ENCODE peak calls at places on chromosome 1, in six cellular contexts. A is coronary artery, E is heart right ventricle, Z is heart left ventricle, N is Caco-2, M is GM10248. X is an unnamed sample.

GRCh38 chr1:25922633-25923567 is 16.7 kb upstream of the STMN1 start:
- DNase-seq in N (peak), A (peak), M (peak), Z (peak), E (peak), X (peak)

GRCh38 chr1:208531003-208531750 is 287.0 kb upstream of the PLXNA2 start:
- DNase-seq in Z (no peak), E (no peak), N (no peak), A (no peak), M (no peak), X (no peak)

GRCh38 chr1:70319750-70320149 is 34.8 kb downstream of the ANKRD13C start:
- DNase-seq in Z (no peak), E (no peak), A (no peak), M (no peak), N (no peak), X (no peak)

GRCh38 chr1:43396059-43396458 is 6.4 kb downstream of the SZT2 start:
- DNase-seq in E (no peak), N (no peak), A (no peak), M (no peak), Z (no peak), X (no peak)

GRCh38 chr1:221851341-221851740 is 109.5 kb upstream of the DUSP10 start:
- DNase-seq in N (no peak), M (no peak), E (no peak), Z (no peak), A (no peak), X (no peak)

GRCh38 chr1:47578026-47578861 is 140.4 kb downstream of the FOXD2 start:
- DNase-seq in A (peak), Z (peak), M (no peak), N (peak), E (peak), X (peak)

GRCh38 chr1:1080951-1081310 is 6.8 kb upstream of the RNF223 start:
- DNase-seq in A (no peak), N (peak), M (no peak), Z (no peak), E (peak), X (peak)

GRCh38 chr1:47196622-47197021 is 6.8 kb upstream of the PDZK1IP1 start:
- DNase-seq in N (peak), M (no peak), A (no peak), Z (no peak), E (no peak), X (no peak)

GRCh38 chr1:1826356-1827088 is 48.3 kb upstream of the NADK start:
- DNase-seq in A (no peak), N (no peak), Z (no peak), M (no peak), E (no peak), X (no peak)

GRCh38 chr1:118481091-118481490 is 296.1 kb upstream of the SPAG17 start:
- DNase-seq in N (peak), M (no peak), A (no peak), E (no peak), Z (no peak), X (no peak)

GRCh38 chr1:59638172-59638800 is 176.5 kb upstream of the HOOK1 start:
- DNase-seq in E (peak), A (no peak), Z (no peak), M (no peak), N (peak), X (no peak)

GRCh38 chr1:74717626-74718025 is 15.2 kb downstream of the CRYZ start:
- DNase-seq in Z (no peak), N (no peak), M (no peak), A (no peak), E (no peak), X (no peak)

GRCh38 chr1:232676307-232676706 is 46.4 kb upstream of the SIPA1L2 start:
- DNase-seq in M (no peak), N (no peak), Z (no peak), A (no peak), E (no peak), X (no peak)

GRCh38 chr1:6172549-6172948 is 7.6 kb downstream of the CHD5 start:
- DNase-seq in Z (no peak), E (no peak), N (no peak), A (no peak), M (no peak), X (no peak)

GRCh38 chr1:6423321-6423999 is 1.1 kb upstream of the ESPN start:
- DNase-seq in N (peak), E (no peak), M (peak), A (no peak), Z (no peak), X (peak)

GRCh38 chr1:200899451-200899915 is 4.8 kb downstream of the INAVA start:
- DNase-seq in N (no peak), Z (no peak), A (no peak), M (no peak), E (no peak), X (no peak)

GRCh38 chr1:233635765-233636502 is 22.0 kb downstream of the KCNK1 start:
- DNase-seq in E (no peak), M (no peak), Z (no peak), N (no peak), A (no peak), X (no peak)

GRCh38 chr1:65265296-65266271 is 43.8 kb upstream of the DNAJC6 start:
- DNase-seq in A (no peak), N (peak), M (peak), Z (peak), E (peak), X (peak)

GRCh38 chr1:40782371-40782956 is 1.1 kb upstream of the KCNQ4 start:
- DNase-seq in M (no peak), E (peak), N (no peak), A (no peak), Z (peak), X (no peak)

GRCh38 chr1:119778886-119779560 is 10.3 kb upstream of the HMGCS2 start:
- DNase-seq in Z (no peak), E (no peak), N (no peak), M (no peak), A (no peak), X (no peak)

GRCh38 chr1:216281757-216282156 is 141.5 kb downstream of the USH2A start:
- DNase-seq in A (no peak), E (no peak), Z (no peak), N (no peak), M (no peak), X (no peak)

GRCh38 chr1:237542525-237543418 is 347.9 kb downstream of the ZP4 start:
- DNase-seq in Z (no peak), N (no peak), E (no peak), M (no peak), A (no peak), X (no peak)

GRCh38 chr1:165566091-165566490 is 22.3 kb downstream of the LRRC52 start:
- DNase-seq in A (no peak), M (no peak), Z (no peak), N (no peak), E (no peak), X (no peak)

GRCh38 chr1:67308136-67308535 is 463 bp downstream of the IL12RB2 start:
- DNase-seq in M (no peak), E (no peak), N (no peak), A (no peak), Z (no peak), X (no peak)

GRCh38 chr1:86990826-86991225 is 76.4 kb downstream of the HS2ST1 start:
- DNase-seq in E (no peak), M (no peak), N (no peak), A (no peak), Z (no peak), X (no peak)

GRCh38 chr1:6519935-6520621 is 28.6 kb upstream of the PLEKHG5 start:
- DNase-seq in N (no peak), E (no peak), Z (no peak), M (no peak), A (no peak), X (no peak)

GRCh38 chr1:39957299-39958020 is 2.5 kb downstream of the MFSD2A start:
- DNase-seq in Z (no peak), E (no peak), M (no peak), N (no peak), A (no peak), X (peak)

DNA sequence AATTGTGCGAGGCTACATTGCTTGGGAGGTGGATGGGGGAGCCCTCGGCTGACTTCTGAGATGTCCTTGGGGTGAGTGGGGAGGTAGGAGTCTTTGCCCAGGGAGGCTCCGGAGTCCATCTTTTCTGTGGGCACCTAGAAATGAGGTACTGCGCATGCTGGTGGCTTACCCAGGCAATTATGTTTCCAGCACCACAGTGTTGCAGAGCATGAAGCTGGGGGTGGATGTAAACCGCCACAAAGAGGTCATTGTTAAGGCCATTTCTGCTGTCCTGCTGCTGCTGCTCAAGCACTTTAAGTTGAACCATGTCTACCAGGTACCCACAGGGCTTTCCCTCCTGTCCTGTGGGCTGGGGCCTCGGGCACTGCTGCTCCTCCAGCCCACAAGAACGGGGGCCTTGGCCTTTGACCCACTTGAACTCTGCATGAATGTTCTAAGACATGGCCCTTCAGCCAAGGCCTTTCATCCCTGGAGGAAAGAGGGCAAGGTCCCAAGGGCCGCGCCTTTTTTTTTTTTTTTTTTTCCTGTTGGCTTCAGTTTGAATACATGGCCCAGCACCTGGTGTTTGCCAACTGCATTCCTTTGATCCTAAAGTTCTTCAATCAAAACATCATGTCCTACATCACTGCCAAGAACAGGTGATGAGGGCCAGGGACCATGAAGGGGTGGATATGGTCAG is 14.6 kb downstream of the STRIP1 start:
- DNase-seq in E (no peak), A (no peak), N (peak), M (no peak), Z (no peak), X (no peak)
- TF ChIP-seq CTCF in E (no peak), A (no peak), N (no peak), M (no peak), Z (no peak), X (no peak)

DNA sequence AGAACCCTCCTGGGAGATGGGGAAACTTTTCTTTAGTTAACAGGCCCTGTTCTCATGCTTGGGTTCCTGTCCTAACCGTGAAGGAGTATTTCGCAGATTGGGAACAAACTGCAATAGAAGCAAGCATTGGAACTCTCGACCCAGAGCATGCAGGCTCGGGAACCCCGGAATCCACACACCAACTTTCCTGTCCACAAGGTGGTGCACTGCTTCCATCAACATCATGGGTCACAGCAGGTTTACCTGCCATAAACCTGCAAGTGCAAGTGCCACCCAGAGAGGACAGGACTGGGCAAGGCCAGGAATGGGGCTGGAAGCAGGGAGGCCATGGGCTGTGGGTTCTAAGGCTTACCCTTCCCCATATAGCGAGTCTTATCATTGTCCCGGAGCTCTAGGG is 6.9 kb downstream of the ENO1 start:
- DNase-seq in A (no peak), M (no peak), E (no peak), Z (no peak), N (no peak), X (peak)
- TF ChIP-seq CTCF in A (no peak), M (no peak), E (no peak), Z (no peak), N (peak), X (no peak)

GRCh38 chr1:180262628-180263488 is 32.8 kb downstream of the LHX4 start:
- DNase-seq in N (no peak), A (no peak), M (no peak), Z (no peak), E (no peak), X (no peak)
- TF ChIP-seq CTCF in N (no peak), A (no peak), M (no peak), Z (no peak), E (no peak), X (no peak)

GRCh38 chr1:147598631-147599361 is 57.5 kb downstream of the BCL9 start:
- DNase-seq in E (no peak), M (peak), N (peak), Z (no peak), A (peak), X (peak)
- TF ChIP-seq CTCF in E (no peak), M (no peak), N (no peak), Z (no peak), A (no peak), X (no peak)

GRCh38 chr1:155324041-155324716 is 3.5 kb downstream of the RUSC1 start:
- DNase-seq in Z (peak), E (peak), N (peak), A (peak), M (peak), X (peak)
- TF ChIP-seq CTCF in Z (no peak), E (no peak), N (no peak), A (no peak), M (no peak), X (no peak)

X was measured in upper lobe of left lung.